ENCODE peak calls at places on chromosome 11, in five cellular contexts. S is mammary epithelial cell, B is hepatocyte, R is fibroblast of lung, O is MM.1S. Z is an unnamed sample.

GRCh38 chr11:111089759-111090158 is 155.8 kb upstream of the POU2AF2 start:
- DNase-seq in S (no peak), B (no peak), R (no peak), O (no peak), Z (no peak)

GRCh38 chr11:131760191-131760951 is 390.0 kb downstream of the NTM start:
- DNase-seq in B (peak; percentile 58), S (no peak), O (no peak), R (peak; percentile 86), Z (peak; percentile 91)

GRCh38 chr11:75513250-75513649 is 12.5 kb downstream of the GDPD5 start:
- DNase-seq in O (no peak), R (peak; percentile 67), S (no peak), B (no peak), Z (peak; percentile 98)

GRCh38 chr11:87421422-87421821 is 383.7 kb downstream of the TMEM135 start:
- DNase-seq in B (peak; percentile 86), R (peak; percentile 83), O (peak; percentile 73), S (peak; percentile 64), Z (peak; percentile 58)

GRCh38 chr11:65151500-65151899 is 17.2 kb upstream of the SYVN1 start:
- DNase-seq in B (no peak), O (no peak), S (no peak), R (no peak), Z (no peak)

GRCh38 chr11:124740277-124740882 is 638 bp downstream of the NRGN start:
- DNase-seq in O (peak; percentile 28), S (peak; percentile 23), B (no peak), R (peak; percentile 21), Z (peak; percentile 85)

GRCh38 chr11:33256031-33256807 is 962 bp upstream of the HIPK3 start:
- DNase-seq in S (no peak), R (no peak), B (no peak), O (no peak), Z (peak; percentile 74)

GRCh38 chr11:45879803-45880685 is 5.4 kb upstream of the MAPK8IP1 start:
- DNase-seq in R (peak; percentile 42), S (peak; percentile 63), B (peak; percentile 60), O (no peak), Z (no peak)

GRCh38 chr11:69201764-69202370 is 46.1 kb downstream of the SMIM38 start:
- DNase-seq in O (no peak), B (no peak), S (no peak), R (no peak), Z (peak; percentile 46)

GRCh38 chr11:130314184-130314748 is 451 bp downstream of the ZBTB44 start:
- DNase-seq in R (peak; percentile 27), B (peak; percentile 80), S (peak; percentile 70), O (peak; percentile 69), Z (peak; percentile 95)

GRCh38 chr11:57476883-57477506 is 16.7 kb downstream of the RTN4RL2 start:
- DNase-seq in O (peak; percentile 59), B (peak; percentile 69), R (peak; percentile 36), S (peak; percentile 28), Z (peak; percentile 96)

GRCh38 chr11:74086242-74086884 is 77.5 kb upstream of the UCP3 start:
- DNase-seq in B (no peak), S (no peak), O (no peak), R (peak; percentile 24), Z (no peak)

GRCh38 chr11:61960532-61960931 is 6.9 kb downstream of the FTH1 start:
- DNase-seq in B (no peak), S (no peak), O (no peak), R (no peak), Z (no peak)

GRCh38 chr11:48001438-48002021 is 21.2 kb downstream of the PTPRJ start:
- DNase-seq in R (peak; percentile 86), B (no peak), S (no peak), O (no peak), Z (peak; percentile 94)

GRCh38 chr11:19173004-19173689 is 28.6 kb downstream of the CSRP3 start:
- DNase-seq in O (no peak), B (no peak), S (no peak), R (no peak), Z (no peak)

GRCh38 chr11:1303196-1303821 is 6.1 kb downstream of the TOLLIP start:
- DNase-seq in O (no peak), S (peak; percentile 34), B (peak; percentile 4), R (peak; percentile 26), Z (peak; percentile 89)

GRCh38 chr11:128632151-128632791 is 44.9 kb upstream of the ETS1 start:
- DNase-seq in R (peak; percentile 60), B (peak; percentile 68), S (peak; percentile 23), O (peak; percentile 75), Z (peak; percentile 89)

GRCh38 chr11:132941024-132941646 is 591.2 kb downstream of the OPCML start:
- DNase-seq in B (peak; percentile 65), R (peak; percentile 26), O (no peak), S (peak; percentile 14), Z (no peak)

GRCh38 chr11:7651700-7652099 is 21.6 kb downstream of the CYB5R2 start:
- DNase-seq in S (no peak), R (no peak), O (no peak), B (no peak), Z (no peak)

GRCh38 chr11:113555071-113555739 is 80.0 kb upstream of the DRD2 start:
- DNase-seq in O (no peak), B (no peak), R (peak; percentile 67), S (no peak), Z (peak; percentile 42)

GRCh38 chr11:118263694-118264567 is at the start of gene MPZL2:
- DNase-seq in O (peak; percentile 69), S (peak; percentile 98), R (no peak), B (peak; percentile 83), Z (no peak)

GRCh38 chr11:15929371-15929801 is 427.0 kb downstream of the SOX6 start:
- DNase-seq in B (no peak), R (no peak), S (no peak), O (no peak), Z (no peak)

GRCh38 chr11:97722721-97723120 is 1298.0 kb upstream of the CNTN5 start:
- DNase-seq in B (no peak), S (peak; percentile 16), R (peak; percentile 24), O (no peak), Z (no peak)

GRCh38 chr11:1906623-1907423 is 12.7 kb upstream of the TNNT3 start:
- DNase-seq in O (no peak), R (no peak), S (no peak), B (no peak), Z (peak; percentile 69)

GRCh38 chr11:62974848-62975522 is 9.8 kb downstream of the SLC22A6 start:
- DNase-seq in R (no peak), S (no peak), O (no peak), B (peak; percentile 73), Z (no peak)

GRCh38 chr11:116911981-116912734 is 74.7 kb upstream of the APOA1 start:
- DNase-seq in B (no peak), S (no peak), O (no peak), R (no peak), Z (no peak)

DNA sequence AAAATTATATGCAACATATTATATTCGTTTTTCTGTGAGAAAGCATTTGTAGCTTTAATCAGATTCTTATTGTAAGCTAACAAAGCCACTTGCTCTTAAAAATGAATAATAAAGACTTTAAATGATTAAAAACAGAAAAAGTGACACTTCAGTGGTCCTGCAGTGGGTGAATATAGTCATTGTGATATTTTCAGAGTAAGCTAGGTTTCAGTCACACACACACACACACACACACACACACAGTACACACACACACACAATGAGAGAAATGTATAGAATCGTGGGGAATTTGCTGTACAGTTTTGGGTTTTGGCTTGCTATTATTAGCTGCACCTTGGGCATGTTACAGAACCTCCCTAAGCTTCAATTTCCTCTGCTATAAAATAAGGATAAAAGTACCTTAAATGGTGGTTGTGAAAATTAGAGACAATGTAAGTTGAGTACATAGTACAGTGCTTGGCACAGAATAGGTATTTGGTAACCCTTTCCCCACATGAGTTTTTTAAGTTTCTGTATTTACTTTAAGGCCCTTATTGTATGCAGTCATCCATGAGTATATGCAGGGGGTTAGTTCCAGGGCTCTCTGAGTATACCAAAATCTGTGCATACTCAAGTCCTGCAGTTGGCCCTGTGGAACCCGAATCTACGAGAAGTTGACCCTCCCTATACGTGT is 39.8 kb downstream of the CSTPP1 start:
- DNase-seq in B (no peak), R (no peak), S (no peak), O (no peak), Z (no peak)
- H2AFZ ChIP-seq in B (no peak overlapping the region), R (no peak overlapping the region), S (no peak overlapping the region), O (no peak overlapping the region), Z (no peak overlapping the region)

GRCh38 chr11:84607975-84608787 is 1019.0 kb downstream of the DLG2 start:
- DNase-seq in R (no peak), B (no peak), O (no peak), S (no peak), Z (no peak)
- H3K27ac ChIP-seq in R (no peak overlapping the region), B (no peak overlapping the region), O (no peak overlapping the region), S (no peak overlapping the region), Z (no peak overlapping the region)

GRCh38 chr11:20448838-20449237 is 61.3 kb downstream of the PRMT3 start:
- DNase-seq in O (no peak), B (no peak), R (no peak), S (no peak), Z (no peak)
- H2AFZ ChIP-seq in O (no peak overlapping the region), B (no peak overlapping the region), R (no peak overlapping the region), S (no peak overlapping the region), Z (no peak overlapping the region)

GRCh38 chr11:10617551-10617950 is 49.1 kb upstream of the LYVE1 start:
- DNase-seq in B (no peak), S (no peak), R (no peak), O (no peak), Z (no peak)
- H3K27ac ChIP-seq in B (no peak overlapping the region), S (no peak overlapping the region), R (no peak overlapping the region), O (no peak overlapping the region), Z (no peak overlapping the region)

DNA sequence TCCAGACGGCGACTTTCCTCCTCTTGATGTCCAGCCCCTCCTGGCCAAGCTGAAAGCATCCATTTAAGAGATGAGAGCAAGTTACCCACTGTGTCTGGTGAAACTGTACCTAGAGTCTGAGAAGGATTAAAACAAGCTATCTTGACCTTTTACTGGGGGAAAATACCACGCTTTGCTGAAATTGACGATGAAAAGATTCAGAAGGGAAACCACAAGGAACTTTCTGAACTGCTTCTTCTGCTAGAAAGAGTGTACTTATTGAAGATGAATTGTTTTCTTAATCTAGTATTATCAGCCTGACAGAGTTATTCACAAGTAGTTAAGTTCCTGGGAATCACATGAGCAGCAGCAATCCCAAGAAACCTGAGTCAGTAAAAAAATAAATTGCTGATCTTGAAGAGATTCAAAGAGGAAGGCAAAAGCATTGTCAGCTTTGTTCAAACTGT is 13.1 kb upstream of the MS4A6A start:
- DNase-seq in S (no peak), O (peak; percentile 70), B (no peak), R (no peak), Z (no peak)
- H2AFZ ChIP-seq in S (no peak overlapping the region), O (no peak overlapping the region), B (no peak overlapping the region), R (no peak overlapping the region), Z (no peak overlapping the region)

DNA sequence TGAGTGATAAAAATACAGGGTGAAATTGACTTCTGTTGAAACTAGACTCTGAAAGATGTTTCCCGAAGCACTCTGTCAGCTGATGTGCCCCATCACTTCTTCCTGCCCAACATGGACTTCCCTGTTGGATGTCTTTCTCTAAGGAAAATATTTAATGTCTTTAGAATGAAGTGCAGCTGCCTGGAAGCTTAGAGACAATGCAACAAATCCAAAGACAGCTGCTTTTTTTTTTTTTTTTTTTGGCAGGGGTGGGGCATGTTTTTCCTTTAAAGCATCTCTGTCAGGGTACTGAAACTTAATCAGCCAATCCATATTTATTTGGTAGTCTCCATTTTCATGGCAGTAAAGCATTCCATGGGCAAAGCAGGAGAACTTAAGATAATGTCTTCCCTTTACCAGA is 5.9 kb downstream of the JAM3 start:
- DNase-seq in R (no peak), S (no peak), B (no peak), O (no peak), Z (no peak)
- H3K27ac ChIP-seq in R (no peak overlapping the region), S (no peak overlapping the region), B (no peak overlapping the region), O (no peak overlapping the region), Z (no peak overlapping the region)

Z was measured in osteoblast.